ENCODE peak calls at places on chromosome 1, in eight cellular contexts. T is mucosa of descending colon; N is NCI-H1694 treated with DMSO at 0.1 percent for 48 hours; Y is GM03348; B is left lung; X is HFFc6; W is SW 1271; D is stimulated activated CD4-positive, alpha-beta T cell treated with anti-CD3 and anti-CD28 coated beads, Interleukin-2, amount 100 ng/mL, for 24 hours. M is an unnamed sample.
A peak's percentile ranks its signal among the peaks of the same experiment; 100 is the strongest.

GRCh38 chr1:55724551-55725325 is 509.6 kb upstream of the USP24 start:
- DNase-seq in Y (peak; percentile 65), X (peak; percentile 95), D (no peak), N (no peak), T (no peak), B (no peak), W (no peak), M (peak; percentile 64)

GRCh38 chr1:244347942-244348341 is 103.8 kb downstream of the ADSS2 start:
- DNase-seq in B (no peak), D (no peak), N (no peak), Y (peak; percentile 21), W (no peak), T (no peak), X (peak; percentile 68), M (no peak)

GRCh38 chr1:153733970-153734369 is 6.1 kb downstream of the INTS3 start:
- DNase-seq in Y (no peak), N (no peak), X (no peak), B (no peak), D (no peak), T (no peak), W (no peak), M (no peak)

GRCh38 chr1:202615501-202616354 is 94.5 kb downstream of the SYT2 start:
- DNase-seq in B (no peak), T (no peak), D (no peak), Y (peak; percentile 43), N (no peak), X (peak; percentile 46), W (no peak), M (no peak)

GRCh38 chr1:168636200-168636599 is 59.8 kb downstream of the XCL1 start:
- DNase-seq in T (no peak), D (no peak), N (peak; percentile 8), Y (peak; percentile 13), X (no peak), W (no peak), B (no peak), M (no peak)

GRCh38 chr1:217924924-217925323 is 293.8 kb downstream of the SPATA17 start:
- DNase-seq in X (no peak), T (no peak), Y (no peak), B (no peak), N (no peak), W (no peak), D (no peak), M (no peak)

GRCh38 chr1:230545181-230545580 is 97.1 kb upstream of the COG2 start:
- DNase-seq in Y (no peak), X (no peak), W (no peak), B (no peak), T (no peak), N (no peak), D (no peak), M (no peak)

GRCh38 chr1:170731566-170732261 is 67.8 kb downstream of the PRRX1 start:
- DNase-seq in X (no peak), Y (no peak), B (no peak), N (no peak), D (no peak), W (no peak), T (no peak), M (no peak)

GRCh38 chr1:25219661-25220251 is 12.5 kb downstream of the SYF2 start:
- DNase-seq in W (no peak), N (no peak), Y (no peak), T (no peak), X (no peak), B (no peak), D (no peak), M (no peak)

GRCh38 chr1:6688001-6688400 is 13.6 kb downstream of the DNAJC11 start:
- DNase-seq in X (peak; percentile 16), T (no peak), D (no peak), N (no peak), W (no peak), B (no peak), Y (peak; percentile 44), M (no peak)

GRCh38 chr1:213166868-213167267 is 115.8 kb downstream of the RPS6KC1 start:
- DNase-seq in D (no peak), T (no peak), W (no peak), X (no peak), B (no peak), N (no peak), Y (no peak), M (no peak)

GRCh38 chr1:153627797-153628626 is at the start of gene S100A1:
- DNase-seq in X (no peak), Y (no peak), D (no peak), B (no peak), W (no peak), T (peak; percentile 71), N (no peak), M (no peak)